ENCODE peak calls at places on chromosome 22, in five cellular contexts. U is MM.1S, Q is aorta, D is neural progenitor cell, W is GM06990. J is an unnamed sample. For H3K36me3, the result is how much of the 10 kb centered on the place peaks cover.

GRCh38 chr22:43996981-43997265 is 27.2 kb upstream of the PARVB start:
- DNase-seq in W (no peak), U (no peak), Q (no peak), D (peak), J (no peak)

GRCh38 chr22:25853902-25854301 is 111.9 kb downstream of the MYO18B start:
- DNase-seq in D (peak), W (no peak), Q (no peak), U (no peak), J (no peak)

GRCh38 chr22:47872761-47873535 is 1110.5 kb downstream of the TBC1D22A start:
- DNase-seq in U (no peak), W (no peak), D (no peak), Q (no peak), J (no peak)

GRCh38 chr22:50507991-50508884 is at the start of gene NCAPH2:
- DNase-seq in W (peak), D (peak), Q (peak), U (peak), J (peak)

GRCh38 chr22:27551402-27551801 is 250.2 kb downstream of the MN1 start:
- DNase-seq in Q (no peak), U (no peak), W (no peak), D (no peak), J (no peak)

GRCh38 chr22:28381427-28382167 is 298.0 kb downstream of the TTC28 start:
- DNase-seq in D (no peak), W (no peak), U (no peak), Q (no peak), J (no peak)

GRCh38 chr22:44596726-44597125 is 98.7 kb upstream of the RTL6 start:
- DNase-seq in Q (no peak), U (no peak), W (no peak), D (peak), J (no peak)

GRCh38 chr22:50192056-50192824 is 6.5 kb downstream of the TRABD start:
- DNase-seq in W (peak), U (no peak), Q (no peak), D (no peak), J (no peak)

GRCh38 chr22:42913874-42914510 is 56.9 kb upstream of the ARFGAP3 start:
- DNase-seq in U (no peak), D (no peak), W (no peak), Q (no peak), J (no peak)

GRCh38 chr22:23215294-23216204 is 35.2 kb downstream of the BCR start:
- DNase-seq in W (no peak), U (no peak), D (no peak), Q (peak), J (no peak)

GRCh38 chr22:44409211-44409648 is 88.8 kb downstream of the RTL6 start:
- DNase-seq in Q (no peak), U (no peak), D (no peak), W (no peak), J (no peak)

GRCh38 chr22:30325724-30326703 is 727 bp downstream of the TBC1D10A start:
- DNase-seq in D (peak), U (no peak), W (no peak), Q (peak), J (peak)

GRCh38 chr22:48267681-48268080 is 1505.2 kb downstream of the TBC1D22A start:
- DNase-seq in Q (no peak), W (no peak), D (no peak), U (no peak), J (no peak)

GRCh38 chr22:28358244-28358777 is 321.3 kb downstream of the TTC28 start:
- DNase-seq in D (no peak), U (no peak), Q (no peak), W (no peak), J (no peak)

GRCh38 chr22:42180349-42180842 is 49.8 kb upstream of the CYP2D6 start:
- DNase-seq in U (no peak), D (no peak), Q (peak), W (no peak), J (peak)

DNA sequence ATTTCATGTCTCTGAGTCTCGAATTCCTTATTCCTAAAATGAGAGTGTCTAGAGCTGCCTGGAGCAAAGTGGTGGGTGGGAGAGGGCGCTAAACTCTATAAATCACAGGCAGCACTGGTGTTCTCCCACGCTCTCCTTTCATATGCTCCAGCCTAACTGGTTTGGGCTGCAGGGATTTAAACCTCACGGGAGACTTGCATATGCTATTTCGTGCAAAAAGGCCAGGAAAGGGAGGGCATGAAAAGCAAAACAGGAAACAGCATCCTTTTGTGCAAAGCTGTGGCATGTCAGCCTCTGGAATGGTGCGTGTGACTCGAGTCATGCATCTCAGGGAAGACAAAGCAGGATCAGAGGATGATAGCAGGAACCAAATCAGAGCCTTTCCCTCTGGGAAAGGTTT is 46.5 kb upstream of the YWHAH start:
- DNase-seq in U (no peak), Q (no peak), W (no peak), D (no peak), J (no peak)
- H3K36me3 ChIP-seq in U (under half), Q (under half), W (under half), D (under half), J (under half)

GRCh38 chr22:40404251-40405177 is 34.1 kb downstream of the SGSM3 start:
- DNase-seq in U (no peak), D (no peak), W (no peak), Q (no peak), J (no peak)
- H3K36me3 ChIP-seq in U (under half), D (under half), W (under half), Q (under half), J (half or more)

DNA sequence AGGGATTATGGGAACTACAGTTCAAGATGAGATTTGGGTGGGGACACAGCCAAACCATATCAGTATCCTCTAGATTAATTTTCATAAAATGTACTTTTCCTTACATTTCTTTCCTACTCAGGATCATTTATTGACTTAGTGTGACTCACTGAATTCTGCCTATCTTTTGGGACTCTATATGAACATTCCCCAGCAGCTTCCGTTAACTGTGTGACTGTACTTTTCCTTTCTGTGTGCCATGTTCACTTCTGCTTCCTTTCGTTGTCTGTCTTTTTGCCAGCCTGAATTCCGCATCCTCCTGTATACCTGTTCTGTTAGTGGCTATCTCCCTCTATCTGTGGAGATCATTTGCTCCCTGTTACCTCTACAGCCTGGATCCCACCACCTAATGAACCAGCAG is 48.8 kb downstream of the SPECC1L start:
- DNase-seq in W (no peak), Q (no peak), U (no peak), D (no peak), J (no peak)
- H3K36me3 ChIP-seq in W (under half), Q (under half), U (under half), D (under half), J (half or more)

GRCh38 chr22:36850016-36850415 is 10.8 kb upstream of the NCF4 start:
- DNase-seq in Q (no peak), U (no peak), D (no peak), W (no peak), J (no peak)

GRCh38 chr22:36846949-36847348 is 13.9 kb upstream of the NCF4 start:
- DNase-seq in W (no peak), U (no peak), Q (no peak), D (no peak), J (no peak)

GRCh38 chr22:36850682-36851081 is 10.1 kb upstream of the NCF4 start:
- DNase-seq in D (no peak), U (no peak), Q (no peak), W (no peak), J (no peak)

GRCh38 chr22:36846271-36846670 is 14.5 kb upstream of the NCF4 start:
- DNase-seq in W (no peak), U (no peak), Q (no peak), D (no peak), J (no peak)
- H3K36me3 ChIP-seq in W (under half), U (under half), Q (under half), D (under half), J (under half)

DNA sequence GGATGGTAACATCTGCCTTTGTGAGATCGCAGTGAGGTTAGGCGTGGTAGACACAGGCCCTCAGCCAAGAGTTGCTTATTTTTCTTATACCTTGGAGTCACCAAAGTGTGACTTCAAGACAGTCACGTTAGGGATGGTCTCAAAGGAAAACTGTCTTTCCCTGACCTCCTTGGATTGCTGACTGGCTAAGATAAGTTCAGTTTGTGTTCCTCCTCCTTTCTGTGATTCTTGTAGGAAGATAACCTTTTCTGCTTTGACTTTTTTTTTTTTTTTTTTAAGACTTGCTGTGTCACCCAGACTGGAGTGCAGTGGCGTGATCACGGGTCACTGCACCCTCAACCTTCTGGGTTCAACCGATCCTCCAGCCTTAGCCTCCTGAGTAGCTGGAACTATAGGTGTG is 23.1 kb downstream of the TAB1 start:
- DNase-seq in U (no peak), Q (no peak), D (no peak), W (no peak), J (no peak)
- H3K36me3 ChIP-seq in U (under half), Q (under half), D (under half), W (under half), J (half or more)

DNA sequence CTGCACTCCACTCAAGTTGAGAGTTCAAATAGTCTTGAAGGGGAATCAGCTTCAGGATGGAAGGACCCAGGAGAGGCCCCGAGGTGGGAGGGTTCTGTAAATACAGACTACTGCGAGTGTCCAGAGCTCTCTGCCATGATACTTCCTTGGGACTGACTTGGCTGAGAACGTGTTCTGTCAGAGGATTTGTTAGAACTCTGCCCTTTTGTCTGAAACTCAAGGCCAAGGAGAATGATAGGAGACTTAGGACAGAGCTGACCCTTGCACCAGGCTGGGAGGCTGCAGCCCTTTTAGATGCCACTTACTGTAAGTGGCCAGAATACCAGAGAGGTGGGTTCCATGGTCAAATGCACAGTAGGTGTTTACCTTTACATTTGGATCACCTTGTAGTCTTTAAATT is 2.9 kb upstream of the ATF4 start:
- DNase-seq in D (no peak), U (no peak), Q (no peak), W (no peak), J (no peak)
- H3K36me3 ChIP-seq in D (under half), U (under half), Q (under half), W (under half), J (half or more)

DNA sequence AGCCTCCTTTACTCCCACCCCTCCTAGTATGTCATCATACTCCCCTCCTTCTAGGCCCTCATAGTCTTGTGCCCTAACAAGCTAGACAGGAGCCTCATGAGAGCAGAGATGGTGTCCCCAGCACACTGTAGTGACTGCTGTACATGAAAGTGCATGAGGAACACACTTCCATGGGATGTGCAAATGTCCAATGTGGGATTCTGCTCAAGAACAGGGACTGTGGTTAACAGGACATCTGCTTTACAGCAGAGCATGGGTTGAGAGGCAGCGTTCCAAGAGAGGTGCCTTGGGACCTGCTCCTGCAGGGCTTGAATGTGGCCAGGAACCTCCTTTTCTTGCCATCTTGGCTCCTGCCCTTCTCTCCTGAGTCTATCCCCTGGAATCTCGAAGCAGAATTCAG is 45.3 kb downstream of the HIRA start:
- DNase-seq in U (no peak), W (no peak), Q (no peak), D (no peak), J (no peak)
- H3K36me3 ChIP-seq in U (under half), W (under half), Q (under half), D (under half), J (half or more)

GRCh38 chr22:20092477-20092854 is 12.4 kb downstream of the DGCR8 start:
- DNase-seq in W (no peak), U (no peak), Q (peak), D (no peak), J (no peak)

GRCh38 chr22:20089977-20090729 is 10.1 kb downstream of the DGCR8 start:
- DNase-seq in W (no peak), Q (peak), D (no peak), U (no peak), J (no peak)

GRCh38 chr22:20091690-20092476 is 11.8 kb downstream of the DGCR8 start:
- DNase-seq in U (no peak), W (no peak), D (no peak), Q (peak), J (no peak)

GRCh38 chr22:20089226-20089976 is 9.4 kb downstream of the DGCR8 start:
- DNase-seq in D (no peak), W (no peak), Q (peak), U (no peak), J (no peak)

GRCh38 chr22:20090730-20091240 is 10.7 kb downstream of the DGCR8 start:
- DNase-seq in U (no peak), D (no peak), W (no peak), Q (peak), J (no peak)
- H3K36me3 ChIP-seq in U (under half), D (under half), W (half or more), Q (under half), J (half or more)

GRCh38 chr22:46673205-46673604 is 53.0 kb downstream of the GRAMD4 start:
- DNase-seq in U (no peak), W (no peak), D (no peak), Q (no peak), J (no peak)
- H3K36me3 ChIP-seq in U (under half), W (under half), D (under half), Q (under half), J (half or more)

DNA sequence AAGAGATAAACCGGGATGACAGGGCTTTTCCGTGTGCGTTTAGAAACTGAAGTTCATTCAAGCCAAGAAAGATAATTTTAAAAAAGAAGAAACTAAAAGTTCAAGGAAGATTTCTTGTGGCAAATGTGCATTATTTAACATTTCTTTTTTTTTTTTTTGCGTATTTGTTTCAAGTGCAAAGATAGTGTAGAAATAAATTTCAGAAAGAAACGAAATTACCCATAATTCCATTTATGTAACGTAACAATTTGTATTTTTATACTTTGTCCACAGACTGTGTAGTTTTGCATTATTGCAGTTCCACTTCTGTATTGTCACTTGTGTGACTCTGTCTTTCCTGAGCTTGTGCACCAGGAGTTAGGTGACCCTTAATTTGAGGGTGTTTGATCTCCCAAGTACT is 24.0 kb downstream of the SNAP29 start:
- DNase-seq in D (no peak), U (no peak), W (no peak), Q (no peak), J (no peak)
- H3K36me3 ChIP-seq in D (under half), U (under half), W (under half), Q (under half), J (half or more)

J was measured in DND-41.